ENCODE peak calls at places on chromosomes 12 and 14, in four cellular contexts. X is WTC11, N is K562, G is HepG2. D is an unnamed sample.

GRCh38 chr12:46266382-46266791 is 2.5 kb downstream of the SLC38A1 start:
- DNase-seq in N (peak; percentile 67), G (no peak), X (no peak), D (no peak)

GRCh38 chr12:105860556-105861207 is 278.1 kb downstream of the NUAK1 start:
- DNase-seq in G (peak; percentile 19), X (no peak), N (no peak), D (no peak)

GRCh38 chr14:58298477-58298879 is at the start of gene ARID4A:
- DNase-seq in G (no peak), X (peak; percentile 76), N (no peak), D (no peak)

GRCh38 chr14:33765251-33765650 is 185.6 kb downstream of the EGLN3 start:
- DNase-seq in N (no peak), G (no peak), X (peak; percentile 65), D (no peak)

GRCh38 chr14:89550761-89551283 is 133.8 kb upstream of the FOXN3 start:
- DNase-seq in N (no peak), G (no peak), X (no peak), D (no peak)

GRCh38 chr14:96741151-96741977 is 55.8 kb upstream of the VRK1 start:
- DNase-seq in G (no peak), N (peak; percentile 68), X (peak; percentile 79), D (no peak)

GRCh38 chr14:79136437-79137430 is 966.6 kb downstream of the NRXN3 start:
- DNase-seq in N (no peak), G (no peak), X (no peak), D (no peak)

GRCh38 chr14:93090826-93091583 is 24.7 kb downstream of the ITPK1 start:
- DNase-seq in X (no peak), N (no peak), G (no peak), D (no peak)

GRCh38 chr12:1907652-1908611 is 10.5 kb downstream of the CACNA2D4 start:
- DNase-seq in G (no peak), X (peak; percentile 56), N (no peak), D (no peak)

GRCh38 chr14:71582705-71583104 is 349.5 kb upstream of the RGS6 start:
- DNase-seq in X (no peak), G (no peak), N (no peak), D (no peak)

GRCh38 chr12:108798551-108799221 is 58.7 kb downstream of the SSH1 start:
- DNase-seq in G (no peak), X (no peak), N (no peak), D (no peak)

GRCh38 chr12:69509308-69509736 is 39.1 kb downstream of the FRS2 start:
- DNase-seq in G (no peak), N (peak; percentile 16), X (no peak), D (no peak)

GRCh38 chr14:36757730-36758286 is 96.1 kb downstream of the PAX9 start:
- DNase-seq in X (no peak), G (no peak), N (no peak), D (no peak)

GRCh38 chr14:55115433-55115832 is 13.6 kb upstream of the LGALS3 start:
- DNase-seq in X (no peak), G (no peak), N (no peak), D (no peak)

GRCh38 chr14:43503508-43503907 is 1003.6 kb downstream of the FSCB start:
- DNase-seq in G (peak; percentile 17), N (no peak), X (no peak), D (no peak)

GRCh38 chr12:122232691-122233090 is 6.8 kb upstream of the DIABLO start:
- DNase-seq in N (no peak), G (no peak), X (no peak), D (no peak)

GRCh38 chr12:67091204-67091603 is 178.0 kb upstream of the CAND1 start:
- DNase-seq in X (no peak), N (no peak), G (no peak), D (no peak)

GRCh38 chr14:71235865-71236264 is 328.6 kb downstream of the PCNX1 start:
- DNase-seq in G (no peak), N (no peak), X (no peak), D (no peak)

GRCh38 chr14:58772061-58772604 is 134.4 kb downstream of the DACT1 start:
- DNase-seq in X (no peak), G (no peak), N (no peak), D (no peak)

GRCh38 chr12:14111230-14111865 is 129.9 kb upstream of the GRIN2B start:
- DNase-seq in X (peak; percentile 42), N (no peak), G (peak; percentile 1), D (peak; percentile 33)

GRCh38 chr12:107431942-107432341 is 253.7 kb upstream of the PWP1 start:
- DNase-seq in N (no peak), G (no peak), X (no peak), D (no peak)

GRCh38 chr12:52681551-52682380 is 1.6 kb upstream of the KRT1 start:
- DNase-seq in G (no peak), N (no peak), X (no peak), D (no peak)

GRCh38 chr14:22887260-22887989 is 4.4 kb downstream of the REM2 start:
- DNase-seq in N (peak; percentile 89), X (peak; percentile 61), G (no peak), D (peak; percentile 80)

GRCh38 chr14:90671382-90671781 is 144.8 kb downstream of the TTC7B start:
- DNase-seq in G (no peak), X (no peak), N (no peak), D (no peak)

GRCh38 chr12:109721276-109721675 is 7.7 kb downstream of the FAM222A start:
- DNase-seq in X (no peak), N (no peak), G (no peak), D (no peak)

GRCh38 chr12:41509655-41510054 is 321.5 kb downstream of the PDZRN4 start:
- DNase-seq in X (no peak), N (no peak), G (no peak), D (no peak)

GRCh38 chr14:63205281-63205575 is 985 bp downstream of the RHOJ start:
- DNase-seq in N (no peak), G (no peak), X (no peak), D (no peak)

GRCh38 chr14:89915114-89915878 is 39.2 kb downstream of the EFCAB11 start:
- DNase-seq in G (peak; percentile 59), N (peak; percentile 52), X (peak; percentile 67), D (peak; percentile 25)

GRCh38 chr14:73472182-73473114 is 14.1 kb upstream of the NUMB start:
- DNase-seq in G (peak; percentile 64), N (peak; percentile 60), X (no peak), D (peak; percentile 57)

GRCh38 chr14:92945959-92946846 is 23.3 kb downstream of the CHGA start:
- DNase-seq in N (no peak), G (no peak), X (no peak), D (no peak)

GRCh38 chr12:101670007-101670671 is 27.3 kb upstream of the CHPT1 start:
- DNase-seq in G (peak; percentile 66), X (peak; percentile 28), N (peak; percentile 72), D (no peak)

GRCh38 chr12:52352951-52353350 is 14.3 kb downstream of the KRT85 start:
- DNase-seq in N (no peak), G (no peak), X (no peak), D (no peak)

GRCh38 chr14:38762845-38763244 is 340.2 kb downstream of the SEC23A start:
- DNase-seq in G (no peak), X (no peak), N (no peak), D (no peak)

GRCh38 chr12:113347107-113347506 is 11.3 kb upstream of the PLBD2 start:
- DNase-seq in X (no peak), G (no peak), N (no peak), D (no peak)

DNA sequence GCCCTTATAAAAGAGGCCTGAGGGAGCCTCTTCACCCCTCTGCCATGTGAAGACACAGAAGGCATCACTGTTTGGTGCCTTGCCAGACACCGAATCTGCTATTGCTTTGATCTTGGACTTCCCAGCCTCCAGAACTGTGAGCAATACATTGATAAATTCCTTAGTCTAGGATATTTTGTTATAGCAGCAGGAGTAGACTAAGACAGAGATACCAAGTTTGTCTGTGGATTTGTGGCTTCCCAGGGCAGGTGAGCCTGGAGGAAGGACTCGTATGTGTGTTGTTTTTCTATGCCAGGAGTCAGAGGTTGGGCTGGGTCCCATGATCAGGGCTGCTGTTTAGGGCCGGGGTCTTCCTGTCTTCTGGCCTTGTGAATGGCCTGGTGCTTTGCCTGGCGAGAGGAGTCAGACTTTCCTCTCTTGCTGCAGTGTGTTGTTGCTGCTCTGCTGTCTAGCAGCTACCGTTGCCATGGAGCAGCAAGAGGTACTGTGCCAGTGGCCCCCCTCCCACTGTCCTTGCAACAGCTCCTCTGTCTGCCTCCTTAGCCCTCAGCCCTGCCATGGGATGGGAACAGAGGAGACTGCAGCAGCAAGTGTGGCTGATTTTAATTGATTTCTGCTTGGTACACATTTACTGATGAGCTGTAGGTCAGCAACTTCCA is 111.2 kb downstream of the CHST11 start:
- DNase-seq in G (no peak), X (no peak), N (no peak), D (no peak)
- TF ChIP-seq TCF7 in G (no peak), X (no peak), N (no peak), D (no peak)

GRCh38 chr12:89789862-89790261 is 81.2 kb upstream of the ATP2B1 start:
- DNase-seq in G (no peak), N (no peak), X (no peak), D (peak; percentile 43)

GRCh38 chr12:89783321-89784060 is 74.9 kb upstream of the ATP2B1 start:
- DNase-seq in N (no peak), X (no peak), G (no peak), D (no peak)

GRCh38 chr12:89782807-89783206 is 74.2 kb upstream of the ATP2B1 start:
- DNase-seq in X (no peak), G (no peak), N (no peak), D (no peak)

GRCh38 chr12:89781961-89782360 is 73.3 kb upstream of the ATP2B1 start:
- DNase-seq in N (no peak), G (no peak), X (no peak), D (no peak)

GRCh38 chr12:89786177-89786810 is 77.7 kb upstream of the ATP2B1 start:
- DNase-seq in N (no peak), X (no peak), G (no peak), D (no peak)
- TF ChIP-seq TCF7 in N (no peak), X (no peak), G (no peak), D (no peak)

DNA sequence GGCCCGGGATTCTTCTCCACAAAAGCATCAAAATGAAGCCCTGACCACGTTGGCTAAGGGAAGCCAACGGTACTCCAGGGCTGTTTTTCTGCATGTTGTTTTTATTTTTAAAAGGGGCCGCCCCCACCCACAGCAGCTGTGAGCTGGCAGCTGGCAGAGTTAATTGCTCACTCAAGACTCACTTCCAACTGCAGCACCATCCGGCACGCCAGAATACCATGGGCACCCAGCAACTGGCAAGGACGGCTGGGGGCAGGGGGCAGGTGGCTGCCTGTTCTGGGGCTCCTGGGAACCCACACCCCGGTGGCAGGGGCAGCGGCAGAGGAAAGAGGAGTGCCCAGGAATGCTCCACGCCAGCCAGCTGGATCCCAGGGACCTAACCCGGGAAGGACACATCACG is 44.3 kb downstream of the NCOR2 start:
- DNase-seq in G (no peak), X (no peak), N (no peak), D (no peak)
- TF ChIP-seq TCF7 in G (no peak), X (no peak), N (no peak), D (no peak)

GRCh38 chr12:88493651-88494050 is 86.6 kb downstream of the KITLG start:
- DNase-seq in X (no peak), N (no peak), G (no peak), D (no peak)
- TF ChIP-seq TCF7 in X (no peak), N (no peak), G (no peak), D (no peak)

DNA sequence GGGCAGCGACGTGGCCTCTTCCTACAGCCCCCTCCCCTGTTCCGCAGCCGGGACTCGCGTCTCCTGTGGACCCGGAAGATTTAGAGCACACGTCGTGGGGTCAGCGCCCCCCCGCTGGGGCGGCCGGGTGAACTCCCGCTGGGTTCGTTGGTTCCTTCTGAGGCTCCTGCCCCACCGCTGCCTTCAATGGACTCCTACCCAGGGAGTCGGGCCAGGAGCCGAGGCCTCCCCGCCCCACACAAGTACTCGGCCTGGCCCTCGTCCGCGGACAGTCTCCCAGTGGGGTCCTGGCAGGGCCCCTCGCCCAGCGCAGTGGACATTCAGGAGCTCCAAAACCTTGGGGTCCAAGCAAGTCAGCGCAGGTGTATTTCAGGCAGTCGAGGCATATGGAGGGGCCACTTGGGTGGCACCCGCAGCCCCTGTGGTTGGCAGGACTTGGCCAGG is 1.2 kb downstream of the MMP17 start:
- DNase-seq in X (no peak), G (no peak), N (peak; percentile 45), D (no peak)
- TF ChIP-seq TCF7 in X (no peak), G (no peak), N (no peak), D (no peak)